ENCODE peak calls at places on chromosomes 7 and 10, in eight cellular contexts. V, K, M, R, S, H, O and L are unnamed samples.

GRCh38 chr7:157735826-157736225 is 399.0 kb downstream of the DNAJB6 start:
- DNase-seq in V (no peak), K (no peak), M (no peak), R (no peak), S (no peak), H (no peak), O (no peak), L (no peak)

GRCh38 chr10:69329721-69330178 is 51.5 kb downstream of the HK1 start:
- DNase-seq in V (no peak), K (no peak), M (no peak), R (no peak), S (no peak), H (no peak), O (no peak), L (no peak)

GRCh38 chr10:53808677-53809076 is 992.4 kb downstream of the PCDH15 start:
- DNase-seq in V (no peak), K (no peak), M (no peak), R (no peak), S (no peak), H (no peak), O (no peak), L (no peak)

GRCh38 chr7:128854396-128854795 is 8.3 kb upstream of the ATP6V1F start:
- DNase-seq in V (no peak), K (no peak), M (no peak), R (no peak), S (no peak), H (no peak), O (no peak), L (no peak)

GRCh38 chr7:2705371-2706096 is 17.5 kb downstream of the AMZ1 start:
- DNase-seq in V (no peak), K (no peak), M (no peak), R (no peak), S (no peak), H (no peak), O (no peak), L (no peak)

GRCh38 chr7:85014936-85015335 is 171.9 kb downstream of the SEMA3D start:
- DNase-seq in V (no peak), K (no peak), M (no peak), R (peak; percentile 29), S (no peak), H (no peak), O (no peak), L (no peak)

GRCh38 chr10:12564173-12564572 is 214.8 kb downstream of the CAMK1D start:
- DNase-seq in V (peak; percentile 45), K (no peak), M (peak; percentile 25), R (no peak), S (no peak), H (no peak), O (no peak), L (no peak)

GRCh38 chr10:22346087-22346661 is 878 bp downstream of the SPAG6 start:
- DNase-seq in V (no peak), K (no peak), M (no peak), R (no peak), S (no peak), H (no peak), O (no peak), L (no peak)

GRCh38 chr10:125082881-125083575 is 77.3 kb downstream of the CTBP2 start:
- DNase-seq in V (no peak), K (no peak), M (no peak), R (no peak), S (no peak), H (no peak), O (no peak), L (no peak)

GRCh38 chr10:125083576-125083920 is 76.8 kb downstream of the CTBP2 start:
- DNase-seq in V (peak; percentile 80), K (no peak), M (peak; percentile 70), R (no peak), S (no peak), H (peak; percentile 65), O (no peak), L (peak; percentile 77)

GRCh38 chr10:125086716-125087115 is 73.6 kb downstream of the CTBP2 start:
- DNase-seq in V (no peak), K (no peak), M (no peak), R (no peak), S (no peak), H (no peak), O (no peak), L (no peak)

GRCh38 chr10:125085281-125085680 is 75.1 kb downstream of the CTBP2 start:
- DNase-seq in V (no peak), K (no peak), M (no peak), R (no peak), S (no peak), H (no peak), O (no peak), L (no peak)

DNA sequence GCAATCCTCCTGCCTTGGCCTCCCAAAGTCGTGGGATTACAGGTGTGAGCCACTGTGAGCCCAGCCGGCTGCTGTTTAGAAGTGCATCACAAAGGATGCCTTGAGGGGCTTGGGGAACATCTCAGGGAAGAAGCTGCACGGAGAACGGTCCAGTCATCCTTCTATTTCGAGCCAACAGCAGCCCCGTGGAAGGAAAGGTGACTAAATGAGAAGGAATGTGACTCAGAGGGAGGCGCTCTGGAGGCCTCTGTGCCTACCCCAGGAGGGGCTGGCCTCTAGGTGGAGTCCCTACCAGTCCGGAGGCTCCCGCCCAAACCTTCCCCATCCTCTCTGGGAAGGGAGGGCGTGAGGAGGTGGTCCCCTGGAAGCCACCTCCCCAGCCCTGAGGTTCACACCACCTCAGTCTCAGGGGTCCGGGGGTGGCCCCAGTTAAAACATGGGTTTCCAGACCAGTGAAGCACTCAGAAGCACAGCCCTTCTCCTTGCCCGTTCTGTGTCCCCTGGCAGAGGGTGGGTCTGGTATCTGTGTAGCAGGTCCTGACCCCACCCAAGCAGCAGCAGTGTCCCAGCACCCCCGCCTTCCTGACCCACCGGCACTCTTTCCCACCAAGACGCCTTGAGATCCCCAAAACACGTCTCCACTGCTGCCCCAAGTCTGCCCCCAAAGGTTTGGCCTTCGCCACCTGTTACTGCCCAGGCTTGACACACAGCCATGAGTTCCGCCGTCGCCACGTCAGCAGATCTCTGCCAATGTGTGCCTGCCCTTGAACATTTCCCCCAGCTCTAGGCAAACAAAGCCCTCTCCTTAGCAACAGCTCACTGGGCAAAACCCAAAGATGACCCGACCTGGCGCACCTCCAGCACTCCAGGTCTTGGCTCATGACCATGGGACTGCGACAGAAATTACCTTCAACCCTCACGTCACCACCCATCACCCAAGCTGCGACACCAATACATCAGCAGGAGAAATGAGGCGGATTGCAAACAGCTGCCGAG is 75.9 kb downstream of the CTBP2 start:
- DNase-seq in V (peak; percentile 94), K (peak; percentile 68), M (peak; percentile 90), R (no peak), S (no peak), H (peak; percentile 86), O (no peak), L (peak; percentile 91)
- H3K4me3 ChIP-seq in V (no peak overlapping the region), K (no peak overlapping the region), M (no peak overlapping the region), R (no peak overlapping the region), S (no peak overlapping the region), H (no peak overlapping the region), O (no peak overlapping the region), L (no peak overlapping the region)

GRCh38 chr7:972670-973309 is 2.6 kb downstream of the COX19 start:
- DNase-seq in V (no peak), K (no peak), M (no peak), R (no peak), S (no peak), H (no peak), O (no peak), L (no peak)

GRCh38 chr7:972110-972509 is 3.2 kb downstream of the COX19 start:
- DNase-seq in V (no peak), K (no peak), M (no peak), R (no peak), S (no peak), H (no peak), O (no peak), L (no peak)

GRCh38 chr7:974172-974571 is 1.2 kb downstream of the COX19 start:
- DNase-seq in V (no peak), K (no peak), M (peak; percentile 58), R (peak; percentile 55), S (no peak), H (no peak), O (no peak), L (no peak)

GRCh38 chr7:974820-975681 is at the start of gene COX19:
- DNase-seq in V (peak; percentile 87), K (peak; percentile 87), M (peak; percentile 97), R (peak; percentile 96), S (peak; percentile 94), H (peak; percentile 36), O (peak; percentile 94), L (peak; percentile 89)

DNA sequence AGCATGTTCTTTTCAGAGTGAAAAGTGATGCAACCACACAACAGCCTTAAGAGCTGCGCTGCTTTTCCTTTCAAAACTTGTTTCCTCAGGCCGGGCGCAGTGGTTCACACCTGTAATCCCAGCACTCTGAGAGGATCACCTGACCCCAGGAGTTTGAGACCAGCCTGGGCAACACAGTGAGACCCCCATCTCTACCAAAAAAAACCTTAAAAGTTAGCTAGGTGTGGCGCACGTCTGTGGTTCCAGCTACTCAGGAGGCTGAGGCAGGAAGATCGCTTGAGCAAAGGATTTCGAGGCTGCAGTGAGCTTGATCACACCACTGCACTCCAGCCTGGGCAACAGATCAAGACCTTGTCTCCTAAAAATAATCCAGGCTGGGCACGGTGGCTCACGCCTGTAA is 2.0 kb downstream of the COX19 start:
- DNase-seq in V (no peak), K (no peak), M (no peak), R (no peak), S (no peak), H (no peak), O (no peak), L (no peak)
- H3K4me3 ChIP-seq in V (no peak overlapping the region), K (no peak overlapping the region), M (peak overlapping the region; percentile 85), R (peak overlapping the region; percentile 23), S (no peak overlapping the region), H (no peak overlapping the region), O (no peak overlapping the region), L (no peak overlapping the region)

GRCh38 chr7:100413889-100414288 is 14.6 kb downstream of the ZCWPW1 start:
- DNase-seq in V (no peak), K (no peak), M (no peak), R (no peak), S (peak; percentile 34), H (no peak), O (no peak), L (no peak)

GRCh38 chr7:100411101-100411500 is 17.4 kb downstream of the ZCWPW1 start:
- DNase-seq in V (no peak), K (no peak), M (no peak), R (no peak), S (no peak), H (no peak), O (no peak), L (no peak)

GRCh38 chr7:100407285-100408180 is 21.0 kb downstream of the ZCWPW1 start:
- DNase-seq in V (peak; percentile 74), K (peak; percentile 53), M (peak; percentile 88), R (peak; percentile 88), S (peak; percentile 81), H (peak; percentile 61), O (no peak), L (peak; percentile 72)

GRCh38 chr7:100415448-100415847 is 13.1 kb downstream of the ZCWPW1 start:
- DNase-seq in V (no peak), K (no peak), M (no peak), R (no peak), S (no peak), H (no peak), O (no peak), L (no peak)

GRCh38 chr7:100413286-100413685 is 15.2 kb downstream of the ZCWPW1 start:
- DNase-seq in V (no peak), K (no peak), M (no peak), R (peak; percentile 26), S (no peak), H (no peak), O (no peak), L (no peak)
- H3K4me3 ChIP-seq in V (no peak overlapping the region), K (no peak overlapping the region), M (no peak overlapping the region), R (no peak overlapping the region), S (no peak overlapping the region), H (no peak overlapping the region), O (no peak overlapping the region), L (no peak overlapping the region)

GRCh38 chr7:148400101-148400500 is 190.5 kb upstream of the C7orf33 start:
- DNase-seq in V (no peak), K (no peak), M (no peak), R (no peak), S (no peak), H (no peak), O (no peak), L (no peak)
- H3K4me3 ChIP-seq in V (no peak overlapping the region), K (no peak overlapping the region), M (no peak overlapping the region), R (no peak overlapping the region), S (no peak overlapping the region), H (no peak overlapping the region), O (no peak overlapping the region), L (no peak overlapping the region)